ENCODE peak calls at places on chromosomes 11 and 22, in six cellular contexts. U is endothelial cell; G is Kasumi-1; Q is activated CD4-positive, alpha-beta T cell treated with anti-CD3 and anti-CD28 coated beads, Interleukin-2, amount 50 U/mL, for 1 hour; I is ovary; R is lower leg skin. H is an unnamed sample.

GRCh38 chr11:63879598-63879997 is 37.4 kb downstream of the RCOR2 start:
- DNase-seq in R (no peak), Q (no peak), I (no peak), G (no peak), U (no peak), H (no peak)

GRCh38 chr11:134226806-134227325 is 2.4 kb downstream of the VPS26B start:
- DNase-seq in R (no peak), G (no peak), Q (no peak), I (no peak), U (no peak), H (no peak)

GRCh38 chr11:14673824-14674432 is 30.3 kb downstream of the PDE3B start:
- DNase-seq in I (no peak), Q (no peak), R (no peak), G (peak; percentile 76), U (no peak), H (no peak)

GRCh38 chr22:47205081-47205491 is 442.6 kb downstream of the TBC1D22A start:
- DNase-seq in I (no peak), Q (no peak), U (no peak), G (no peak), R (peak; percentile 81), H (no peak)

GRCh38 chr11:92211576-92212167 is 12.9 kb upstream of the FAT3 start:
- DNase-seq in I (no peak), G (no peak), Q (no peak), U (peak; percentile 39), R (no peak), H (peak; percentile 16)

GRCh38 chr11:110797453-110797852 is 85.2 kb upstream of the ARHGAP20 start:
- DNase-seq in G (peak; percentile 88), R (no peak), U (no peak), I (no peak), Q (no peak), H (no peak)

GRCh38 chr11:64207247-64208085 is 945 bp downstream of the FERMT3 start:
- DNase-seq in Q (peak; percentile 61), I (peak; percentile 60), U (no peak), G (peak; percentile 89), R (peak; percentile 92), H (no peak)

GRCh38 chr11:10405858-10406592 is 49.0 kb upstream of the AMPD3 start:
- DNase-seq in G (peak; percentile 94), U (peak; percentile 62), R (peak; percentile 86), Q (peak; percentile 15), I (peak; percentile 60), H (peak; percentile 77)

GRCh38 chr11:44774131-44774530 is 47.4 kb downstream of the TSPAN18 start:
- DNase-seq in G (no peak), I (peak; percentile 58), U (peak; percentile 36), Q (no peak), R (peak; percentile 89), H (no peak)

GRCh38 chr22:30777589-30777988 is 82.9 kb downstream of the OSBP2 start:
- DNase-seq in I (no peak), U (no peak), G (no peak), R (no peak), Q (no peak), H (no peak)

GRCh38 chr11:2466869-2467694 is 22.3 kb downstream of the KCNQ1 start:
- DNase-seq in R (peak; percentile 75), I (no peak), U (no peak), G (peak; percentile 74), Q (peak; percentile 26), H (no peak)

GRCh38 chr11:10942621-10943020 is 84.8 kb upstream of the ZBED5 start:
- DNase-seq in U (no peak), I (no peak), Q (no peak), G (no peak), R (no peak), H (no peak)

GRCh38 chr11:86244063-86244521 is 461 bp upstream of the EED start:
- DNase-seq in G (no peak), R (peak; percentile 97), I (peak; percentile 89), U (peak; percentile 84), Q (peak; percentile 85), H (peak; percentile 80)

GRCh38 chr11:72831521-72832300 is 17.5 kb downstream of the ATG16L2 start:
- DNase-seq in Q (peak; percentile 53), G (peak; percentile 71), U (peak; percentile 86), R (peak; percentile 95), I (peak; percentile 89), H (peak; percentile 36)

GRCh38 chr11:40032331-40032730 is 1427.1 kb downstream of the LRRC4C start:
- DNase-seq in Q (no peak), U (no peak), R (no peak), I (no peak), G (no peak), H (no peak)

GRCh38 chr11:110855246-110855645 is 143.0 kb upstream of the ARHGAP20 start:
- DNase-seq in G (no peak), U (no peak), I (no peak), R (no peak), Q (no peak), H (no peak)

GRCh38 chr22:19815093-19815822 is 39.4 kb downstream of the GNB1L start:
- DNase-seq in Q (no peak), R (peak; percentile 72), G (no peak), U (no peak), I (no peak), H (no peak)

GRCh38 chr11:93059074-93059957 is 89.9 kb downstream of the MTNR1B start:
- DNase-seq in R (no peak), Q (no peak), I (no peak), U (no peak), G (no peak), H (no peak)

GRCh38 chr22:47618611-47619010 is 856.2 kb downstream of the TBC1D22A start:
- DNase-seq in Q (no peak), I (peak; percentile 8), G (no peak), R (peak; percentile 68), U (no peak), H (no peak)

H was measured in DMS153.